ENCODE peak calls at places on chromosomes 1 and 21, in eight cellular contexts. One of them, this sample, is unnamed.

GRCh38 chr1:33256335-33256700 is at the start of gene ZNF362:
- DNase-seq in RWPE1: peak; percentile 52
- DNase-seq in cardiac muscle cell: peak; percentile 84
- DNase-seq in GM12864: no peak
- DNase-seq in NCI-H510A: peak; percentile 76
- DNase-seq in heart left ventricle: peak; percentile 71
- DNase-seq in activated CD4-positive, CD25-positive, alpha-beta regulatory T cell treated with anti-CD3 and anti-CD28 coated beads, Interleukin-2, amount 50 U/mL, for 16 hours: peak; percentile 40
- DNase-seq in SHP77: peak; percentile 5
- DNase-seq in this sample: peak; percentile 23

GRCh38 chr1:90393025-90393424 is 324.1 kb downstream of the BARHL2 start:
- DNase-seq in RWPE1: peak; percentile 13
- DNase-seq in cardiac muscle cell: no peak
- DNase-seq in GM12864: no peak
- DNase-seq in NCI-H510A: no peak
- DNase-seq in heart left ventricle: no peak
- DNase-seq in activated CD4-positive, CD25-positive, alpha-beta regulatory T cell treated with anti-CD3 and anti-CD28 coated beads, Interleukin-2, amount 50 U/mL, for 16 hours: no peak
- DNase-seq in SHP77: no peak
- DNase-seq in this sample: no peak

GRCh38 chr1:216356945-216357344 is 66.3 kb downstream of the USH2A start:
- DNase-seq in RWPE1: no peak
- DNase-seq in cardiac muscle cell: no peak
- DNase-seq in GM12864: no peak
- DNase-seq in NCI-H510A: no peak
- DNase-seq in heart left ventricle: no peak
- DNase-seq in activated CD4-positive, CD25-positive, alpha-beta regulatory T cell treated with anti-CD3 and anti-CD28 coated beads, Interleukin-2, amount 50 U/mL, for 16 hours: no peak
- DNase-seq in SHP77: no peak
- DNase-seq in this sample: no peak

GRCh38 chr1:154712166-154712838 is 104.3 kb upstream of the ADAR start:
- DNase-seq in RWPE1: no peak
- DNase-seq in cardiac muscle cell: no peak
- DNase-seq in GM12864: no peak
- DNase-seq in NCI-H510A: no peak
- DNase-seq in heart left ventricle: no peak
- DNase-seq in activated CD4-positive, CD25-positive, alpha-beta regulatory T cell treated with anti-CD3 and anti-CD28 coated beads, Interleukin-2, amount 50 U/mL, for 16 hours: no peak
- DNase-seq in SHP77: no peak
- DNase-seq in this sample: no peak

GRCh38 chr1:903721-904270 is 19.9 kb upstream of the SAMD11 start:
- DNase-seq in RWPE1: no peak
- DNase-seq in cardiac muscle cell: no peak
- DNase-seq in GM12864: no peak
- DNase-seq in NCI-H510A: no peak
- DNase-seq in heart left ventricle: peak; percentile 28
- DNase-seq in activated CD4-positive, CD25-positive, alpha-beta regulatory T cell treated with anti-CD3 and anti-CD28 coated beads, Interleukin-2, amount 50 U/mL, for 16 hours: no peak
- DNase-seq in SHP77: no peak
- DNase-seq in this sample: no peak

GRCh38 chr1:54017979-54018378 is at the start of gene LDLRAD1:
- DNase-seq in RWPE1: no peak
- DNase-seq in cardiac muscle cell: no peak
- DNase-seq in GM12864: no peak
- DNase-seq in NCI-H510A: peak; percentile 82
- DNase-seq in heart left ventricle: no peak
- DNase-seq in activated CD4-positive, CD25-positive, alpha-beta regulatory T cell treated with anti-CD3 and anti-CD28 coated beads, Interleukin-2, amount 50 U/mL, for 16 hours: no peak
- DNase-seq in SHP77: no peak
- DNase-seq in this sample: no peak

GRCh38 chr1:10687142-10687715 is 109.2 kb downstream of the CASZ1 start:
- DNase-seq in RWPE1: no peak
- DNase-seq in cardiac muscle cell: no peak
- DNase-seq in GM12864: no peak
- DNase-seq in NCI-H510A: peak; percentile 80
- DNase-seq in heart left ventricle: no peak
- DNase-seq in activated CD4-positive, CD25-positive, alpha-beta regulatory T cell treated with anti-CD3 and anti-CD28 coated beads, Interleukin-2, amount 50 U/mL, for 16 hours: no peak
- DNase-seq in SHP77: no peak
- DNase-seq in this sample: no peak

GRCh38 chr1:167221126-167221803 is 579 bp downstream of the POU2F1 start:
- DNase-seq in RWPE1: no peak
- DNase-seq in cardiac muscle cell: peak; percentile 73
- DNase-seq in GM12864: no peak
- DNase-seq in NCI-H510A: peak; percentile 8
- DNase-seq in heart left ventricle: peak; percentile 37
- DNase-seq in activated CD4-positive, CD25-positive, alpha-beta regulatory T cell treated with anti-CD3 and anti-CD28 coated beads, Interleukin-2, amount 50 U/mL, for 16 hours: no peak
- DNase-seq in SHP77: no peak
- DNase-seq in this sample: no peak

GRCh38 chr21:46116189-46116845 is 18.4 kb downstream of the COL6A2 start:
- DNase-seq in RWPE1: no peak
- DNase-seq in cardiac muscle cell: no peak
- DNase-seq in GM12864: no peak
- DNase-seq in NCI-H510A: no peak
- DNase-seq in heart left ventricle: peak; percentile 22
- DNase-seq in activated CD4-positive, CD25-positive, alpha-beta regulatory T cell treated with anti-CD3 and anti-CD28 coated beads, Interleukin-2, amount 50 U/mL, for 16 hours: no peak
- DNase-seq in SHP77: no peak
- DNase-seq in this sample: no peak

GRCh38 chr1:112906155-112906698 is 49.8 kb downstream of the SLC16A1 start:
- DNase-seq in RWPE1: no peak
- DNase-seq in cardiac muscle cell: no peak
- DNase-seq in GM12864: no peak
- DNase-seq in NCI-H510A: no peak
- DNase-seq in heart left ventricle: no peak
- DNase-seq in activated CD4-positive, CD25-positive, alpha-beta regulatory T cell treated with anti-CD3 and anti-CD28 coated beads, Interleukin-2, amount 50 U/mL, for 16 hours: no peak
- DNase-seq in SHP77: no peak
- DNase-seq in this sample: no peak

This sample was measured in COLO829.